ENCODE peak calls at places on chromosomes 7 and 10, in seven cellular contexts. H is gastrocnemius medialis, R is endothelial cell, L is activated T-helper 1 cell treated with Interleukin-2 at 50 U/mL for 16 hours, X is renal cortical epithelial cell, E is breast epithelium, Q is iris pigment epithelial cell. Z is an unnamed sample.

GRCh38 chr10:96642973-96643372 is 56.2 kb upstream of the TM9SF3 start:
- DNase-seq in H (peak; percentile 37), L (no peak), R (peak; percentile 80), E (no peak), X (peak; percentile 46), Q (peak; percentile 56), Z (no peak)

GRCh38 chr10:72563327-72563932 is 62.4 kb downstream of the MICU1 start:
- DNase-seq in X (no peak), H (no peak), Q (no peak), R (no peak), E (no peak), L (no peak), Z (no peak)

GRCh38 chr10:1954339-1954738 is 217.0 kb upstream of the ADARB2 start:
- DNase-seq in X (no peak), R (no peak), E (no peak), H (no peak), Q (no peak), L (no peak), Z (no peak)

GRCh38 chr7:82204694-82205093 is 238.9 kb downstream of the CACNA2D1 start:
- DNase-seq in R (no peak), E (no peak), H (peak; percentile 99), X (peak; percentile 96), Q (peak; percentile 97), L (no peak), Z (no peak)

GRCh38 chr7:741191-741671 is 14.2 kb upstream of the PRKAR1B start:
- DNase-seq in R (no peak), X (no peak), L (no peak), Q (no peak), H (no peak), E (peak; percentile 40), Z (no peak)

GRCh38 chr7:144074374-144074773 is 4.8 kb downstream of the OR2A25 start:
- DNase-seq in E (no peak), L (no peak), Q (no peak), H (no peak), R (no peak), X (no peak), Z (no peak)

GRCh38 chr10:124233546-124234138 is 140.2 kb upstream of the CHST15 start:
- DNase-seq in Q (no peak), L (no peak), E (no peak), X (no peak), R (no peak), H (no peak), Z (no peak)

GRCh38 chr7:27143022-27143949 is at the start of gene HOXA5:
- DNase-seq in Q (no peak), R (peak; percentile 86), E (no peak), L (no peak), X (peak; percentile 98), H (peak; percentile 80), Z (no peak)

GRCh38 chr10:114631678-114632417 is 26.2 kb downstream of the ABLIM1 start:
- DNase-seq in E (no peak), Q (no peak), H (peak; percentile 44), R (peak; percentile 43), X (peak; percentile 78), L (no peak), Z (no peak)

GRCh38 chr7:107506683-107507339 is 37.0 kb downstream of the GPR22 start:
- DNase-seq in R (no peak), X (peak; percentile 40), H (no peak), Q (no peak), E (peak; percentile 68), L (no peak), Z (no peak)

GRCh38 chr10:119246862-119247549 is 39.6 kb downstream of the GRK5 start:
- DNase-seq in L (no peak), R (no peak), Q (peak; percentile 97), E (no peak), X (peak; percentile 62), H (peak; percentile 23), Z (no peak)

GRCh38 chr10:101775273-101776131 is at the start of gene FGF8:
- DNase-seq in R (no peak), L (no peak), H (no peak), X (no peak), Q (no peak), E (no peak), Z (no peak)

GRCh38 chr10:125556884-125557283 is 126.1 kb downstream of the TEX36 start:
- DNase-seq in H (no peak), X (no peak), R (no peak), L (no peak), Q (no peak), E (no peak), Z (no peak)

GRCh38 chr7:4641667-4642467 is 40.2 kb upstream of the FOXK1 start:
- DNase-seq in L (peak; percentile 92), R (peak; percentile 26), Q (peak; percentile 89), E (peak; percentile 96), X (peak; percentile 77), H (peak; percentile 91), Z (peak; percentile 91)

GRCh38 chr7:151524845-151525244 is 5.2 kb upstream of the RHEB start:
- DNase-seq in L (no peak), E (no peak), Q (no peak), X (no peak), H (no peak), R (no peak), Z (no peak)

GRCh38 chr7:112036071-112036470 is 170.1 kb downstream of the DOCK4 start:
- DNase-seq in L (no peak), H (no peak), R (no peak), X (no peak), Q (peak; percentile 38), E (no peak), Z (no peak)

GRCh38 chr7:87317691-87318245 is 27.7 kb upstream of the CROT start:
- DNase-seq in Q (no peak), H (no peak), E (no peak), R (no peak), L (no peak), X (no peak), Z (no peak)

GRCh38 chr10:61987951-61988379 is 86.5 kb downstream of the ARID5B start:
- DNase-seq in R (no peak), Q (no peak), E (no peak), X (no peak), H (no peak), L (no peak), Z (peak; percentile 17)

GRCh38 chr7:47335557-47336177 is 246.2 kb downstream of the TNS3 start:
- DNase-seq in Q (no peak), E (peak; percentile 25), H (no peak), X (no peak), R (no peak), L (no peak), Z (no peak)

GRCh38 chr10:3136336-3136735 is 36.2 kb downstream of the PITRM1 start:
- DNase-seq in E (no peak), X (no peak), L (no peak), H (peak; percentile 88), Q (peak; percentile 33), R (no peak), Z (no peak)

GRCh38 chr10:21349912-21350286 is 175.6 kb downstream of the SKIDA1 start:
- DNase-seq in R (no peak), L (no peak), Q (no peak), E (no peak), H (no peak), X (no peak), Z (no peak)

GRCh38 chr7:158300427-158300826 is 287.2 kb downstream of the PTPRN2 start:
- DNase-seq in X (no peak), E (no peak), Q (no peak), L (no peak), H (no peak), R (no peak), Z (no peak)

GRCh38 chr10:15621116-15621515 is 98.6 kb downstream of the ITGA8 start:
- DNase-seq in R (no peak), Q (no peak), L (no peak), E (no peak), H (no peak), X (no peak), Z (no peak)

GRCh38 chr7:30647589-30647988 is 34.7 kb downstream of the CRHR2 start:
- DNase-seq in E (no peak), Q (no peak), L (no peak), R (no peak), H (no peak), X (no peak), Z (no peak)

GRCh38 chr10:3652886-3653285 is 132.1 kb downstream of the KLF6 start:
- DNase-seq in E (no peak), Q (no peak), R (no peak), H (no peak), X (no peak), L (no peak), Z (peak; percentile 16)

Z was measured in stimulated activated naive CD4-positive, alpha-beta T cell treated with Interleukin-2 at 50 U/mL for 16 hours.